ENCODE peak calls at places on chromosome 22, in six cellular contexts. One of them, this sample, is unnamed.

GRCh38 chr22:19679476-19680099 is 34.7 kb upstream of the SEPTIN5 start:
- DNase-seq in breast epithelium: no peak
- DNase-seq in tibial nerve: no peak
- DNase-seq in IMR-90: no peak
- DNase-seq in GM12891: no peak
- DNase-seq in lower leg skin: no peak
- DNase-seq in this sample: peak

GRCh38 chr22:21028277-21029251 is 3.8 kb downstream of the SLC7A4 start:
- DNase-seq in breast epithelium: no peak
- DNase-seq in tibial nerve: no peak
- DNase-seq in IMR-90: no peak
- DNase-seq in GM12891: no peak
- DNase-seq in lower leg skin: no peak
- DNase-seq in this sample: no peak

GRCh38 chr22:19287076-19287724 is 4.3 kb downstream of the CLTCL1 start:
- DNase-seq in breast epithelium: no peak
- DNase-seq in tibial nerve: no peak
- DNase-seq in IMR-90: peak
- DNase-seq in GM12891: no peak
- DNase-seq in lower leg skin: peak
- DNase-seq in this sample: no peak

GRCh38 chr22:17157714-17158113 is 1.4 kb downstream of the HDHD5 start:
- DNase-seq in breast epithelium: no peak
- DNase-seq in tibial nerve: no peak
- DNase-seq in IMR-90: no peak
- DNase-seq in GM12891: no peak
- DNase-seq in lower leg skin: no peak
- DNase-seq in this sample: no peak

GRCh38 chr22:19122752-19123492 is 710 bp upstream of the DGCR2 start:
- DNase-seq in breast epithelium: peak
- DNase-seq in tibial nerve: no peak
- DNase-seq in IMR-90: peak
- DNase-seq in GM12891: no peak
- DNase-seq in lower leg skin: no peak
- DNase-seq in this sample: peak

GRCh38 chr22:43398246-43398645 is 13.6 kb upstream of the MPPED1 start:
- DNase-seq in breast epithelium: no peak
- DNase-seq in tibial nerve: no peak
- DNase-seq in IMR-90: no peak
- DNase-seq in GM12891: no peak
- DNase-seq in lower leg skin: no peak
- DNase-seq in this sample: no peak

GRCh38 chr22:30219049-30219448 is 27.5 kb downstream of the LIF start:
- DNase-seq in breast epithelium: no peak
- DNase-seq in tibial nerve: no peak
- DNase-seq in IMR-90: no peak
- DNase-seq in GM12891: no peak
- DNase-seq in lower leg skin: no peak
- DNase-seq in this sample: no peak

GRCh38 chr22:48592931-48593330 is 1234.7 kb downstream of the BRD1 start:
- DNase-seq in breast epithelium: no peak
- DNase-seq in tibial nerve: no peak
- DNase-seq in IMR-90: no peak
- DNase-seq in GM12891: no peak
- DNase-seq in lower leg skin: no peak
- DNase-seq in this sample: no peak

GRCh38 chr22:20569059-20570058 is 61.9 kb downstream of the MED15 start:
- DNase-seq in breast epithelium: peak
- DNase-seq in tibial nerve: peak
- DNase-seq in IMR-90: peak
- DNase-seq in GM12891: no peak
- DNase-seq in lower leg skin: peak
- DNase-seq in this sample: peak

GRCh38 chr22:26846645-26847044 is 189.3 kb downstream of the MIAT start:
- DNase-seq in breast epithelium: no peak
- DNase-seq in tibial nerve: no peak
- DNase-seq in IMR-90: no peak
- DNase-seq in GM12891: no peak
- DNase-seq in lower leg skin: no peak
- DNase-seq in this sample: no peak

GRCh38 chr22:35014812-35015211 is 51.1 kb upstream of the ISX start:
- DNase-seq in breast epithelium: no peak
- DNase-seq in tibial nerve: no peak
- DNase-seq in IMR-90: no peak
- DNase-seq in GM12891: no peak
- DNase-seq in lower leg skin: no peak
- DNase-seq in this sample: no peak

GRCh38 chr22:35258144-35258988 is 1.1 kb downstream of the HMGXB4 start:
- DNase-seq in breast epithelium: no peak
- DNase-seq in tibial nerve: no peak
- DNase-seq in IMR-90: peak
- DNase-seq in GM12891: no peak
- DNase-seq in lower leg skin: no peak
- DNase-seq in this sample: no peak

GRCh38 chr22:48102581-48102980 is 1340.1 kb downstream of the TBC1D22A start:
- DNase-seq in breast epithelium: no peak
- DNase-seq in tibial nerve: no peak
- DNase-seq in IMR-90: no peak
- DNase-seq in GM12891: no peak
- DNase-seq in lower leg skin: no peak
- DNase-seq in this sample: no peak

GRCh38 chr22:20058989-20059770 is 20.9 kb upstream of the DGCR8 start:
- DNase-seq in breast epithelium: no peak
- DNase-seq in tibial nerve: no peak
- DNase-seq in IMR-90: no peak
- DNase-seq in GM12891: no peak
- DNase-seq in lower leg skin: no peak
- DNase-seq in this sample: no peak

GRCh38 chr22:28903719-28904118 is 20.3 kb downstream of the ZNRF3 start:
- DNase-seq in breast epithelium: no peak
- DNase-seq in tibial nerve: no peak
- DNase-seq in IMR-90: no peak
- DNase-seq in GM12891: no peak
- DNase-seq in lower leg skin: no peak
- DNase-seq in this sample: no peak

GRCh38 chr22:39208013-39208680 is 36.6 kb downstream of the PDGFB start:
- DNase-seq in breast epithelium: no peak
- DNase-seq in tibial nerve: no peak
- DNase-seq in IMR-90: no peak
- DNase-seq in GM12891: no peak
- DNase-seq in lower leg skin: no peak
- DNase-seq in this sample: no peak

GRCh38 chr22:24414523-24414922 is 12.9 kb upstream of the ADORA2A start:
- DNase-seq in breast epithelium: no peak
- DNase-seq in tibial nerve: no peak
- DNase-seq in IMR-90: no peak
- DNase-seq in GM12891: no peak
- DNase-seq in lower leg skin: no peak
- DNase-seq in this sample: no peak

GRCh38 chr22:17733484-17733883 is 40.8 kb downstream of the BID start:
- DNase-seq in breast epithelium: no peak
- DNase-seq in tibial nerve: no peak
- DNase-seq in IMR-90: peak
- DNase-seq in GM12891: no peak
- DNase-seq in lower leg skin: no peak
- DNase-seq in this sample: no peak

GRCh38 chr22:28710889-28711285 is 30.7 kb downstream of the CHEK2 start:
- DNase-seq in breast epithelium: no peak
- DNase-seq in tibial nerve: no peak
- DNase-seq in IMR-90: peak
- DNase-seq in GM12891: no peak
- DNase-seq in lower leg skin: no peak
- DNase-seq in this sample: no peak

GRCh38 chr22:22546490-22546889 is 12.6 kb downstream of the PRAME start:
- DNase-seq in breast epithelium: no peak
- DNase-seq in tibial nerve: no peak
- DNase-seq in IMR-90: peak
- DNase-seq in GM12891: no peak
- DNase-seq in lower leg skin: peak
- DNase-seq in this sample: no peak

DNA sequence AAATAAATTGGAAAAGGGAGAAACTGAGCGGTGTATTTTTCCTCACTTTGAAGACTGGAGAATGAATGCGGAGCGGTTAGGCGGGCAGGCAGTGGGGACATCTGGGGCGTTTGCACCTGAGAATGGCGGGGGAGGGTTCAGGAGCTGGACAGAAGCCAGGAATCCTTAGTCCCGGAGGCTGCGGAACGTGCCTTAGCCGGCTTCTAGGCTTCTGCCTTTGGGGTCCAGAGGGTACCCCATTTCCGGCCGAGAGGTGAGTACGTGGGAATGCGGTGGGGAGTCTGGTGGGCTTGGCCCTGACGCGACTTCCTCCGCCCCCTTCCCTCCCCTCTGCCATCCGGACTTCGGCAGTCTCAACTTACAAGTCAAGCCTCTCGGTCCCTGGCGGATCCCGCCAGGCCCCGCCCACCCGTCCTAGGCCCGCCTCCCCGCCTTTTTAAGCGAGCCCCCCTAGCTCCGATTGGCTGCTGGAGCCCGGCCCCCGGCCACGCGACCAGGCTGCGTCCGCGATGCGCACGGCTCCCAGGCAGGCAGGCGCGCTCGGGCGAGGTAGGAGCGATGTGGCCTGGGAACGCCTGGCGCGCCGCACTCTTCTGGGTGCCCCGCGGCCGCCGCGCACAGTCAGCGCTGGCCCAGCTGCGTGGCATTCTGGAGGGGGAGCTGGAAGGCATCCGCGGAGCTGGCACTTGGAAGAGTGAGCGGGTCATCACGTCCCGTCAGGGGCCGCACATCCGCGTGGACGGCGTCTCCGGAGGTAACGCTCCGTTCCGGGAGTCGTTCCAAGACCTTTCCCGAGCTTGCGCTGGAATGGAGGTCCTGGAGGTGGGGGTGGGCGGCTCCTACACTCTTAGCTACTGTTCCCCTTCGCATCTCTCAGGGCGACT is at the start of gene GCAT:
- DNase-seq in breast epithelium: peak
- DNase-seq in tibial nerve: peak
- DNase-seq in IMR-90: peak
- DNase-seq in GM12891: peak
- DNase-seq in lower leg skin: peak
- DNase-seq in this sample: peak
- TF ChIP-seq POLR2A in breast epithelium: no peak
- TF ChIP-seq POLR2A in tibial nerve: peak
- TF ChIP-seq POLR2A in IMR-90: peak
- TF ChIP-seq POLR2A in GM12891: no peak
- TF ChIP-seq POLR2A in lower leg skin: no peak
- TF ChIP-seq POLR2A in this sample: peak

DNA sequence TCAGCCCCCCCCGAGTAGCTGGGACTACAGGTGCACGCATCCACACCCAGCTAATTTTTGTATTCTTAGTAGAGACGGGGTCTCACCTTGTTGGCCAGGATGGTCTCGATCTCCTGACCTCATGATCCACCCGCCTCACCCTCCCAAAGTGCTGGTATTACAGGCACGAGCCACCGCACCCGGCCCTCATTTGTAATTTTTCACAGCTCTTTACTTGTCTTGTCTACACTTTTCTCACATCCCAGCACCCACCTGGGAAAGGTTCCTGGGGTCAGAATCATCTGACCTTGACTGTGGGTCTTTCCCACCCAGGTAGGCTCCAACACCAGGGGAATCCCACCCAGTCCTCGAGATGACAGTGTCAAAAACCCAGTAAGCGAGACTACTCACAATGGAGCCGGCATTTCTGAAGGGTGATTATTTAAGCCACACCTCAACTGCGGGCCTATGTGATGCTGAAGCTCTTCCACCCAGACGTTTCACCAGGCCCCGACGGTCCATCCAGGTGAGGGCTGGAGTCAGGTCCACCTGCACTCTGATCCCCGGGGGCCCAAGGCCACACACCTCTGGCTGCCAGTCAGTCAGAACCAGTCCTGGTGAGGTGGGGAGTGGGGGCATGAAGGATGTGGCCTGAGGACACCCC is 23.4 kb downstream of the CELSR1 start:
- DNase-seq in breast epithelium: no peak
- DNase-seq in tibial nerve: no peak
- DNase-seq in IMR-90: no peak
- DNase-seq in GM12891: no peak
- DNase-seq in lower leg skin: no peak
- DNase-seq in this sample: no peak
- TF ChIP-seq POLR2A in breast epithelium: no peak
- TF ChIP-seq POLR2A in tibial nerve: no peak
- TF ChIP-seq POLR2A in IMR-90: no peak
- TF ChIP-seq POLR2A in GM12891: no peak
- TF ChIP-seq POLR2A in lower leg skin: no peak
- TF ChIP-seq POLR2A in this sample: no peak

DNA sequence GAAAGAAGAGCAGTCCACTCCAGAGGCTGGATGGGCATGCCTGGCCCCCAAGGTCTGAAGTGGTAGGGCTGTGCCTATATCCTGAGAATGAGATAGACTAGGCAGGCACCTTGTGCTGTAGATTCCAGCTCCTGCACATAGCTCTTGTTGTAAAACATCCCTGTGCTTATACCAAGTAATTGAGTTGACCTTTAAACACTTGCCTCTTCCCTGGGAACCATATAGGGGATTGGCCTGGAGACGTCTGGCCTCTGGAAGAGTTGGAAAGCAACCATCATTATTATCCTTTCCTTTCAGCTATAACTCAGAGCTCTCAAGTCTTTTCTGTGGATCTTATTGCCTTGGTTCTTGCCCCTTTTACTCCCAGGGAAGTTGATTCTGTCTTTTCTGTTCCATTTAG is 15.1 kb downstream of the LIMK2 start:
- DNase-seq in breast epithelium: no peak
- DNase-seq in tibial nerve: no peak
- DNase-seq in IMR-90: no peak
- DNase-seq in GM12891: no peak
- DNase-seq in lower leg skin: no peak
- DNase-seq in this sample: no peak
- TF ChIP-seq POLR2A in breast epithelium: no peak
- TF ChIP-seq POLR2A in tibial nerve: no peak
- TF ChIP-seq POLR2A in IMR-90: no peak
- TF ChIP-seq POLR2A in GM12891: no peak
- TF ChIP-seq POLR2A in lower leg skin: no peak
- TF ChIP-seq POLR2A in this sample: no peak

DNA sequence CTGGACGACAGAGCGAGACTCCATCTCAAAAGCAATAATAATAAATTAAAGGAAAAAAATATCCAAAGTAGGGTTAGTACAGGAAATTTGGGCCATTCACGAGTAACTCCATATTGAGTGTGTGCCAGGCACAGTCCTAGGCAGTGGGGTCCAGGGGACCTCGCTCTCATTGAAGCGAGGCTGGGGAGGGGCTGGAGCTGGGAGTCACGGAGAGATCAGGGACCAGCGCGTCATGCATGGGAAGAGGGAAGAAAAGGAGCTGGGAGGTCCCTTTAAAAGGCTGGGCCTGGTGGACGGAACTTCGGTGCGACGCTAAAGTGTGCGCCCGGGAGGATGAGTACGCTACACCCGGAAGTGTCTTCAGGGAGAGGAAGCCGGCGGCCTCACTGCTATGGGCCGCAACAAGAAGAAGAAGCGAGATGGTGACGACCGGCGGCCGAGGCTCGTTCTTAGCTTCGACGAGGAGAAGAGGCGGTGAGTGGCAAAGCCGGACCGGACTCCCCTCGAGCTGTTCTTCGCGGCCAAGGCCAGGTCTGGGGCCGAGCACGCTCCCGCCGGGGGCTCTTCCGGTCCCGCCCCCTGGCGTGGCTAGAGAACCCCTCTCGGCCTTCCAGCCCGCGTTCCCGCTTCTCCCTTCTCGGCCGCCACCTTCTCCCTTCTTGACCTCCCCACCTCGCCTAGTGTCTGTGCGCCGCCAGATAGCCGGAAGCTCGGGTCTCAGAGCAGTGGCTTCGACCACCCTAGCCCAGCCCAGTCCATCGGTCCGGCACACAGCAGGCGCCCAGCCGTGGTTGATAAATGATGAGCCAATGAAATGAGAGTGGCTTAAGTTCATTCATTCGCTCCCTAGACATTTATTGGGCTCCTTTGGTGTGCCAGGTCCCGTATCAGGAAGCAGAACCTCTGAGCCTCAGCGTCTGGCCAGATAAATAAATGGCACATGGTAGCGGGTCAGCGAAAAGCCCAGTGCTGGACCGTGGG is at the start of gene NOL12:
- DNase-seq in breast epithelium: peak
- DNase-seq in tibial nerve: peak
- DNase-seq in IMR-90: peak
- DNase-seq in GM12891: peak
- DNase-seq in lower leg skin: peak
- DNase-seq in this sample: peak
- TF ChIP-seq POLR2A in breast epithelium: no peak
- TF ChIP-seq POLR2A in tibial nerve: peak
- TF ChIP-seq POLR2A in IMR-90: peak
- TF ChIP-seq POLR2A in GM12891: peak
- TF ChIP-seq POLR2A in lower leg skin: no peak
- TF ChIP-seq POLR2A in this sample: no peak

This sample was measured in H54.